ENCODE peak calls at places on chromosomes 3 and 15, in four cellular contexts. C is heart left ventricle, T is tibial artery, V is lower leg skin. U is an unnamed sample.

GRCh38 chr3:46017720-46018119 is 9.6 kb downstream of the XCR1 start:
- DNase-seq in C (no peak), T (no peak), V (no peak), U (no peak)

GRCh38 chr3:155069729-155070128 is 10.4 kb upstream of the MME start:
- DNase-seq in C (no peak), T (no peak), V (no peak), U (no peak)

GRCh38 chr3:43995078-43995928 is 246.4 kb upstream of the TOPAZ1 start:
- DNase-seq in C (no peak), T (no peak), V (peak; percentile 82), U (no peak)

GRCh38 chr3:197505796-197506553 is 49.8 kb downstream of the BDH1 start:
- DNase-seq in C (no peak), T (no peak), V (no peak), U (no peak)

GRCh38 chr3:52395503-52395865 is 49.4 kb downstream of the SEMA3G start:
- DNase-seq in C (no peak), T (no peak), V (no peak), U (no peak)

GRCh38 chr3:45666729-45667440 is 22.3 kb upstream of the SACM1L start:
- DNase-seq in C (peak; percentile 68), T (peak; percentile 40), V (no peak), U (no peak)

GRCh38 chr15:34085746-34086145 is 15.9 kb downstream of the EMC7 start:
- DNase-seq in C (no peak), T (no peak), V (no peak), U (peak; percentile 35)

GRCh38 chr3:112084980-112085697 is 1.1 kb upstream of the C3orf52 start:
- DNase-seq in C (no peak), T (no peak), V (no peak), U (no peak)

GRCh38 chr15:48643776-48644497 is 1.6 kb downstream of the FBN1 start:
- DNase-seq in C (no peak), T (no peak), V (no peak), U (no peak)

GRCh38 chr3:181727122-181728036 is 15.7 kb downstream of the SOX2 start:
- DNase-seq in C (no peak), T (no peak), V (no peak), U (no peak)

GRCh38 chr3:49022751-49023171 is 840 bp downstream of the NDUFAF3 start:
- DNase-seq in C (no peak), T (no peak), V (peak; percentile 83), U (no peak)

DNA sequence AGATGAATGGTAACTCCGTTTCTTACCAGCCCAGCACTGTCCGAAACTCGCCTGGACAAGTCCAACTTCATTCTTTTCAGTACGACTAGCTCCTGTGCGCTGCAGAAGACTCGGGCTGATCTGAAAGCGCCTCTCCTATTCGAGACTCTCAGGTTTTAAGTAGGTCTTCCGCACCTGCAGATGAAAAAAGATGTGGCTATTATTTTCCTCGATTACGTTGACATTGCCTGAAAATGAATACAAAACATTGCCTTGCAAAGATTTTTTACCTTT is 68.8 kb downstream of the HES1 start:
- DNase-seq in C (no peak), T (no peak), V (no peak), U (no peak)
- H3K4me3 ChIP-seq in C (no peak overlapping the region), T (no peak overlapping the region), V (no peak overlapping the region), U (no peak overlapping the region)

DNA sequence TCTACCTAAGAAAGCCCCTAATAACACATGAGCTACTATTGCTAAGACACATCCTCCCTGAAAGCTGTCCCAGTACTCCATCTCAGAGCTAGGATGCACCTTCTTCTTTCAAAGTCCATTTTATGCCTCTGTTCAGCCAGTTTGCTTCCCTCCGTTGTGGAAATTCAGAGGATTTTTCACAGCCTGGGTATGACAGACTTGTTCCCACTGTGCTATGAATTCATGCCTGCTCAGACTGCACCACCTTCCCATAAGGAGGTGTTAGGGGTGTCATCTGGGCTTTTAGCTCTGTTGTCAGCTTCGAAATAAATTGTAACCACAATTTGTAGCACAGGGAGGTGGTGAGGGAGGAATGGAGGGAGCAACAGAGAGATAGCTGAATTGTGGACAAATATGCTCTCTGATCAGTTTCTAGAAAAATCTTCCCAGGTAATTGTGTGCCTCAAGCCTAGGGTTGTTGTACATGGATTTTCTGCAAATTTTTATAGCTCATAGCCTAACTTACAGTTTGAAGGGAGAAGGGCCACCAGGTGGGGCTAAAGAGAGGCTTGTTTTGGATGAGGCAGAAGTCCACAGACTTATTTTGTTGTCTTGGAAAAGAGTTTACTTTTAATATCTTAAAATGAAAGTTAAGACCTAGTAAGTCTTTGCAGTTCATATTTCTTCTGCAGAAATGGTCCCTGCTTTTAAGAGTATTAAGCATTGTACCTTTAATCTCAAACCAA is 462.0 kb downstream of the PDCD6IP start:
- DNase-seq in C (peak; percentile 43), T (peak; percentile 47), V (no peak), U (peak; percentile 7)
- TF ChIP-seq CTCF in C (peak; percentile 69), T (peak; percentile 64), V (no peak), U (peak; percentile 48)

DNA sequence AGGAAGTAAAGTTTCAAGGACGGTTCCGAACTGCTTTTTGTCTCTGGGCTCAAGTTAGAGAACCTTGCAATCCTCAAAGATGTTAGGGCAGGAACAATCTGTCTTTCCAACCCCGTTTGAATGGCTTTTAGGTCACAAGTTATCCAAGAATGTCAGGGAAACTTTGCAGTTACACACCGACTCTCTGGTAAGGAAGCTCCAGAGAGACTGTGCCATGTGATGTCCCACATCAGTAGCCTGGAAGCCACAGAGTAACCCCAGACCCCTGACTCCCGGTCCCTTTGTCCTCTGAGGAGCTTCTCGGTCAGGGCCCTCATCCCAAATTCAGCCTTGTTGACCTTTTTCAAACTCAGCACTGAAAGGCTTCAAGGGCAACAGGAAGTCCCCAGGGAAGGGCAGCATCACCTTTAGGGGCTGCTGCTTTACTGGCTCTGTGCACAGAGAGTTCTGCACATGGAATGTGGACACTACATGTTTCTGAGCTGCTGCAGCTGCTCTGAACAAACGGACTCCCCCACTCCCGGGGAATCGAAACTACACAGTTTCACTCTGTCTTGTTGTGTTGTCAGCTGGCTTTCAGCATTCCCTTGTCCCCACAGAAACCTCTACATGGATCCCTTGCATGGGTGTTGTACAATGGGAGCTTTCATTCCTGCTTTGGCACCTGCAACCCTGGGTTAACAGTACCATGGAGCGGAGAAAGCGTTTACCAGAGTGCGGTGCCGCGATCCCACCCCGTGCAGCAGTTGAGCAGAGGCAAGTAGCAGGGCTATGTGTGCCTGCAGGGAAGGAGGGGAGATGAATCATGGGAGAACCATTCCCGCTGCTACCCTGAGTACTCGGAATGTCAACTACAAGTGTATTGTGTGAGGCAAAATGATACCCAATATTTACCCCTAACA is 408.2 kb upstream of the THBS1 start:
- DNase-seq in C (peak; percentile 19), T (no peak), V (no peak), U (no peak)
- H3K4me3 ChIP-seq in C (peak overlapping the region; percentile 27), T (no peak overlapping the region), V (no peak overlapping the region), U (no peak overlapping the region)

GRCh38 chr15:74127255-74127953 is 3.0 kb upstream of the ISLR2 start:
- DNase-seq in C (peak; percentile 90), T (peak; percentile 82), V (peak; percentile 98), U (no peak)
- TF ChIP-seq CTCF in C (peak; percentile 100), T (peak; percentile 98), V (no peak), U (peak; percentile 99)

GRCh38 chr15:62301993-62302665 is 137.0 kb upstream of the C2CD4B start:
- DNase-seq in C (no peak), T (no peak), V (no peak), U (peak; percentile 35)

GRCh38 chr15:62306851-62307504 is 141.9 kb upstream of the C2CD4B start:
- DNase-seq in C (peak; percentile 50), T (peak; percentile 42), V (no peak), U (peak; percentile 43)

GRCh38 chr15:62307551-62307950 is 142.5 kb upstream of the C2CD4B start:
- DNase-seq in C (no peak), T (no peak), V (no peak), U (peak; percentile 43)
- H3K4me3 ChIP-seq in C (no peak overlapping the region), T (no peak overlapping the region), V (no peak overlapping the region), U (no peak overlapping the region)

DNA sequence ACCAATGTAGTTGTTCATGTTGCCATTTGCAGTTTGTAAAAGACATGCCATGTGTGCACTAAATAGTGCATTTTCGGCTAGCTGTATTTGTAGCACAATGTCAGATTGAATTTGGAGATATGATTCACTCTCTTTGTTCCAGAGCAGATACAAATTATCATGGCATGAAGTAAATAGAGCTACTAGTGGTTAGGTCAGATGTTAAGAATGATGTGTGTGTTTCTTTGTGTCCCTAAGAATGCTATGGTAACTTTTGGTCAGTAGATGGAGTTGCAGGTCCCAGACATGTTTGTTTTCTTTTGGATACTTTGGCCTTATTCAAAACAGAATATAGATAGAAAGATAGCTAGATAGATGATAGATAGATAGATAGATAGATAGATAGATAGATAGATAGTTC is 595.8 kb downstream of the NLGN1 start:
- DNase-seq in C (no peak), T (no peak), V (no peak), U (peak; percentile 67)
- TF ChIP-seq CTCF in C (no peak), T (no peak), V (no peak), U (peak; percentile 45)

GRCh38 chr15:22810033-22810734 is 23.7 kb downstream of the NIPA1 start:
- DNase-seq in C (no peak), T (no peak), V (no peak), U (no peak)
- H3K4me3 ChIP-seq in C (no peak overlapping the region), T (no peak overlapping the region), V (no peak overlapping the region), U (no peak overlapping the region)

DNA sequence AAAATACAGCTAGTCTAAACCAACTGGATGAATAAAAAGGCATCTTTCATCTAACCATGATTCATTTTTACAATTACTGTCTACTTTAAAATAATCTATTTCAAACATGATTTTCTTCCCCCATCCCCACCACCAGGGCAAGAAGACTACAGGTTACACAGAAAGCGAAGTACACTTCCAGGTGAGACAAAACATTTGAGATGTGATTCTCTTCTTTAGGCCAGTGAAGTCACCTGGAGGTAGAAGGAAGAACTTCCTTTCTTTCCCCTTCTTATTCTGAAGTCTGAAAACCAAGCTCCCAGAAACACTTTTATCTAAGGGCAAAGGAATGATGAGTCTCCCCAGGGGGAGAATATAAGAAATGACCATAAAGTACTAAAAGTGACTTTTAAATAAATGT is 36.7 kb downstream of the SHQ1 start:
- DNase-seq in C (no peak), T (no peak), V (no peak), U (no peak)
- TF ChIP-seq CTCF in C (no peak), T (no peak), V (no peak), U (no peak)